ENCODE peak calls at places on chromosomes 5 and 9, in eight cellular contexts. H is fibroblast of the aortic adventitia, W is lower lobe of right lung, N is psoas muscle, B is A549, J is IMR-90, G is heart right ventricle, E is PC-3. T is an unnamed sample.

GRCh38 chr9:81592890-81593271 is 96.5 kb downstream of the TLE1 start:
- DNase-seq in H (no peak), N (peak; percentile 73), G (peak; percentile 52), E (no peak), W (no peak), J (no peak), B (no peak), T (no peak)

GRCh38 chr9:77846957-77847574 is 184.5 kb downstream of the GNAQ start:
- DNase-seq in E (peak; percentile 24), N (no peak), B (no peak), W (no peak), J (peak; percentile 45), G (no peak), H (peak; percentile 34), T (peak; percentile 44)

GRCh38 chr9:129709471-129710460 is 43.1 kb downstream of the PTGES start:
- DNase-seq in E (no peak), J (no peak), W (no peak), N (no peak), B (no peak), G (no peak), H (no peak), T (no peak)

GRCh38 chr5:13945271-13945670 is 783 bp upstream of the DNAH5 start:
- DNase-seq in N (no peak), J (no peak), W (no peak), G (no peak), E (no peak), H (no peak), B (no peak), T (no peak)

GRCh38 chr5:94361832-94362754 is 256.3 kb downstream of the KIAA0825 start:
- DNase-seq in G (no peak), H (no peak), J (no peak), N (no peak), B (no peak), E (peak; percentile 31), W (no peak), T (no peak)

GRCh38 chr5:176578391-176578808 is 29.3 kb downstream of the CDHR2 start:
- DNase-seq in H (peak; percentile 28), N (no peak), B (peak; percentile 85), E (peak; percentile 93), J (peak; percentile 38), W (peak; percentile 73), G (no peak), T (peak; percentile 33)

GRCh38 chr5:171965740-171966139 is 40.7 kb downstream of the FBXW11 start:
- DNase-seq in J (no peak), N (no peak), W (no peak), G (no peak), H (no peak), B (no peak), E (no peak), T (no peak)

GRCh38 chr5:128341056-128341455 is 197.0 kb downstream of the FBN2 start:
- DNase-seq in N (no peak), B (no peak), W (no peak), E (no peak), G (no peak), J (no peak), H (peak; percentile 20), T (peak; percentile 80)

GRCh38 chr9:114908104-114908621 is 22.2 kb downstream of the TNFSF8 start:
- DNase-seq in E (peak; percentile 97), B (peak; percentile 97), W (no peak), J (peak; percentile 52), G (no peak), N (no peak), H (no peak), T (peak; percentile 53)

GRCh38 chr9:6805532-6805931 is 47.8 kb downstream of the KDM4C start:
- DNase-seq in N (peak; percentile 66), B (peak; percentile 5), W (no peak), J (peak; percentile 80), H (peak; percentile 53), G (no peak), E (no peak), T (peak; percentile 48)

GRCh38 chr9:35923927-35924763 is 14.9 kb downstream of the SPAAR start:
- DNase-seq in E (peak; percentile 95), B (peak; percentile 92), J (peak; percentile 96), N (no peak), G (no peak), H (peak; percentile 96), W (no peak), T (peak; percentile 88)

GRCh38 chr5:98069876-98070512 is 703.5 kb upstream of the RGMB start:
- DNase-seq in B (no peak), W (no peak), G (no peak), E (no peak), N (no peak), J (peak; percentile 43), H (peak; percentile 49), T (no peak)

GRCh38 chr5:9339206-9339818 is 206.6 kb downstream of the SEMA5A start:
- DNase-seq in E (peak; percentile 55), G (no peak), H (no peak), N (no peak), B (peak; percentile 32), J (no peak), W (no peak), T (no peak)

GRCh38 chr9:110214553-110214952 is 6.6 kb upstream of the C9orf152 start:
- DNase-seq in J (no peak), W (no peak), E (no peak), N (no peak), H (peak; percentile 17), B (no peak), G (no peak), T (peak; percentile 12)

GRCh38 chr5:171416160-171417049 is 3.0 kb upstream of the FGF18 start:
- DNase-seq in H (no peak), B (no peak), N (no peak), J (no peak), G (no peak), W (no peak), E (no peak), T (no peak)

GRCh38 chr5:173778152-173778782 is 109.9 kb upstream of the CPEB4 start:
- DNase-seq in J (no peak), G (no peak), W (peak; percentile 51), H (no peak), B (no peak), E (no peak), N (no peak), T (no peak)

GRCh38 chr5:173775692-173776135 is 112.4 kb upstream of the CPEB4 start:
- DNase-seq in E (no peak), H (no peak), N (no peak), W (no peak), J (no peak), G (no peak), B (no peak), T (no peak)

GRCh38 chr5:173777149-173777548 is 111.0 kb upstream of the CPEB4 start:
- DNase-seq in H (no peak), W (no peak), E (no peak), B (no peak), G (no peak), N (no peak), J (no peak), T (no peak)

GRCh38 chr5:173778784-173779304 is 109.3 kb upstream of the CPEB4 start:
- DNase-seq in N (no peak), H (no peak), B (peak; percentile 73), J (peak; percentile 59), E (no peak), W (no peak), G (no peak), T (peak; percentile 42)

GRCh38 chr5:173777669-173778068 is 110.5 kb upstream of the CPEB4 start:
- DNase-seq in W (no peak), N (no peak), B (no peak), E (no peak), H (no peak), G (no peak), J (no peak), T (no peak)
- H3K4me3 ChIP-seq in W (no peak overlapping the region), N (no peak overlapping the region), B (no peak overlapping the region), E (no peak overlapping the region), H (no peak overlapping the region), G (no peak overlapping the region), J (no peak overlapping the region), T (no peak overlapping the region)

GRCh38 chr9:19551124-19551929 is 142.5 kb downstream of the ACER2 start:
- DNase-seq in H (peak; percentile 4), J (peak; percentile 2), N (no peak), G (no peak), B (no peak), W (no peak), E (no peak), T (no peak)
- TF ChIP-seq CTCF in H (no peak), J (no peak), N (no peak), G (no peak), B (no peak), W (no peak), E (no peak), T (no peak)

GRCh38 chr5:157649091-157649490 is 3.1 kb downstream of the SOX30 start:
- DNase-seq in B (no peak), W (no peak), J (no peak), E (no peak), G (no peak), N (no peak), H (no peak), T (no peak)

GRCh38 chr5:157651623-157652376 is 438 bp downstream of the SOX30 start:
- DNase-seq in N (peak; percentile 74), B (no peak), E (no peak), W (peak; percentile 84), G (peak; percentile 74), H (no peak), J (no peak), T (peak; percentile 42)

GRCh38 chr5:157651011-157651611 is 1.1 kb downstream of the SOX30 start:
- DNase-seq in H (no peak), E (no peak), W (no peak), J (no peak), B (no peak), G (no peak), N (peak; percentile 47), T (no peak)

GRCh38 chr5:157648275-157648990 is 3.8 kb downstream of the SOX30 start:
- DNase-seq in B (no peak), W (no peak), G (no peak), H (no peak), E (peak; percentile 32), J (peak; percentile 4), N (no peak), T (no peak)

GRCh38 chr5:157652377-157652692 is at the start of gene SOX30:
- DNase-seq in N (no peak), W (no peak), H (no peak), B (no peak), J (no peak), E (no peak), G (no peak), T (no peak)
- H3K4me3 ChIP-seq in N (peak within 1 kb of the TSS; percentile 60), W (peak within 1 kb of the TSS; percentile 53), H (peak within 1 kb of the TSS; percentile 25), B (no peak within 1 kb of the TSS), J (no peak within 1 kb of the TSS), E (no peak within 1 kb of the TSS), G (peak within 1 kb of the TSS; percentile 53), T (peak within 1 kb of the TSS; percentile 46)

DNA sequence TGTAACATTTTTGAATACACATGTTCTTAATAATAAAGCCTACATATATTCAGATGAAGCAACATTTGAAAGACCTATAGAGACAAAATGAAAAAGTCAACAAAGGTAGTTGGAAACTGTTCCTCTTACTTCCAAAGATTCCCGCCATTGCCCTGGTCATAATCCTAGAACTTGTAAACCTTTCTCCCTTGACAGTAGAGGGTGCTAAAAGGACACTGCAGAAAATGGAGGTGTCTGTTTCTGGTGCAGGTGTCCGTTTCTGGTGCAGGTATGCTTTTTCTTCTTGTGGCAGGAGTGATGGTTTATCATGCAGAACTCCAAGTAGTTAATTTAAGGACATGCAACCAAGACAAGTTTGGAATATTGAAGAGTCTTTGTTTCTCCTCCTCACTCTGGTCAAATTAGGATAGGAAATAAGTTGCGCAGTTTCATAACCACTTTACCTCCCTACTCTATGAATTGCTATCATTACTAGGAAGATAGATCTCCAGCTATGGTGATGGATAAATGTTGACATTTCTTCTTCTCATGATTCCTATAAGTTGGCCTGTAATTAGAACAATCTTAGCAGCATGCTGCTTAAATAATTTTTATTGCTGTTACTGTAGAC is 56.0 kb upstream of the FAM174A start:
- DNase-seq in E (peak; percentile 68), H (peak; percentile 22), G (no peak), B (peak; percentile 42), N (no peak), J (peak; percentile 7), W (no peak), T (peak; percentile 6)
- TF ChIP-seq CTCF in E (peak; percentile 88), H (peak; percentile 43), G (peak; percentile 45), B (peak; percentile 68), N (peak; percentile 64), J (peak; percentile 42), W (peak; percentile 55), T (peak; percentile 52)